ENCODE peak calls at places on chromosomes 6 and 20, in ten cellular contexts. I is T-cell; P is stimulated activated CD4-positive, alpha-beta T cell treated with anti-CD3 and anti-CD28 coated beads, Interleukin-1b, Interleukin-23, amount 100 ng/mL, for 1 hour; O is stomach; S is AG04450; K is stimulated activated naive B cell treated with anti-CD40 and anti-IgM and Interleukin-4, amounts not matched to agents 10 μg/mL and 1 μg/mL and 100 μg/mL, for 72 hours; N is GM04503; Z is GM23248; V is stimulated activated CD8-positive, alpha-beta memory T cell treated with anti-CD3 and anti-CD28 coated beads, Interleukin-15, amount 100 ng/mL, for 1 hour; Y is IMR-90. W is an unnamed sample.

GRCh38 chr6:56851104-56851503 is 103.8 kb upstream of the BEND6 start:
- DNase-seq in I (no peak), P (no peak), O (no peak), S (no peak), K (no peak), N (no peak), Z (peak), V (no peak), Y (peak), W (no peak)

GRCh38 chr6:30720738-30721197 is 616 bp downstream of the TUBB start:
- DNase-seq in I (peak), P (no peak), O (peak), S (no peak), K (peak), N (no peak), Z (peak), V (no peak), Y (peak), W (no peak)

GRCh38 chr20:5714261-5715041 is 35.8 kb upstream of the SHLD1 start:
- DNase-seq in I (peak), P (peak), O (no peak), S (no peak), K (no peak), N (no peak), Z (no peak), V (peak), Y (peak), W (peak)

GRCh38 chr6:158213925-158214674 is 46.0 kb downstream of the GTF2H5 start:
- DNase-seq in I (no peak), P (no peak), O (peak), S (peak), K (peak), N (peak), Z (peak), V (peak), Y (peak), W (peak)

GRCh38 chr6:23775127-23775526 is 350.9 kb upstream of the NRSN1 start:
- DNase-seq in I (no peak), P (no peak), O (no peak), S (no peak), K (no peak), N (no peak), Z (peak), V (no peak), Y (no peak), W (no peak)

GRCh38 chr6:169167581-169168301 is 85.9 kb downstream of the THBS2 start:
- DNase-seq in I (no peak), P (no peak), O (peak), S (peak), K (no peak), N (peak), Z (no peak), V (no peak), Y (peak), W (no peak)

GRCh38 chr6:80553071-80553740 is 446.7 kb downstream of the BCKDHB start:
- DNase-seq in I (no peak), P (no peak), O (no peak), S (no peak), K (no peak), N (no peak), Z (no peak), V (no peak), Y (no peak), W (no peak)

GRCh38 chr6:170279977-170280688 is 10.7 kb downstream of the DLL1 start:
- DNase-seq in I (no peak), P (no peak), O (peak), S (no peak), K (peak), N (no peak), Z (peak), V (no peak), Y (peak), W (peak)

GRCh38 chr6:1605822-1606532 is 3.7 kb upstream of the FOXC1 start:
- DNase-seq in I (no peak), P (no peak), O (no peak), S (no peak), K (no peak), N (no peak), Z (peak), V (no peak), Y (no peak), W (no peak)